ENCODE peak calls at places on chromosome X, in seven cellular contexts. U, H, S, K, G, O and Z are unnamed samples.

GRCh38 chrX:106897259-106897658 is 5.9 kb downstream of the RIPPLY1 start:
- DNase-seq in K (no peak), S (no peak), U (no peak), G (no peak), O (no peak), H (no peak), Z (no peak)

GRCh38 chrX:43064096-43064495 is 286.1 kb upstream of the PPP1R2C start:
- DNase-seq in S (no peak), O (no peak), K (no peak), H (no peak), G (no peak), U (no peak), Z (no peak)

GRCh38 chrX:121389976-121390709 is 342.7 kb downstream of the GLUD2 start:
- DNase-seq in U (no peak), K (no peak), S (no peak), O (no peak), G (peak), H (no peak), Z (no peak)

GRCh38 chrX:21735753-21736127 is 22.2 kb downstream of the SMPX start:
- DNase-seq in H (no peak), U (no peak), G (no peak), K (no peak), O (no peak), S (no peak), Z (no peak)

GRCh38 chrX:26590849-26591248 is 374.9 kb downstream of the MAGEB5 start:
- DNase-seq in O (no peak), S (no peak), U (no peak), K (no peak), G (no peak), H (no peak), Z (no peak)

GRCh38 chrX:108312938-108313337 is 125.3 kb downstream of the COL4A6 start:
- DNase-seq in K (peak), O (peak), S (peak), U (no peak), G (no peak), H (peak), Z (no peak)

GRCh38 chrX:105191878-105192277 is 28.6 kb downstream of the TEX13A start:
- DNase-seq in O (no peak), G (no peak), U (no peak), K (peak), S (no peak), H (no peak), Z (no peak)

GRCh38 chrX:1453951-1454785 is 1.5 kb upstream of the ASMTL start:
- DNase-seq in H (peak), U (peak), K (peak), G (no peak), S (peak), O (peak), Z (no peak)

GRCh38 chrX:106177106-106177981 is 9.2 kb downstream of the PWWP3B start:
- DNase-seq in H (no peak), K (peak), S (peak), O (peak), G (no peak), U (peak), Z (no peak)

GRCh38 chrX:101287402-101287801 is 3.7 kb downstream of the TAF7L start:
- DNase-seq in G (no peak), K (peak), S (no peak), O (no peak), U (no peak), H (no peak), Z (no peak)

GRCh38 chrX:110204986-110205385 is 112.9 kb downstream of the AMMECR1 start:
- DNase-seq in S (no peak), H (no peak), O (no peak), G (no peak), K (no peak), U (no peak), Z (no peak)

GRCh38 chrX:41148553-41148952 is 63.3 kb downstream of the USP9X start:
- DNase-seq in H (no peak), K (no peak), S (no peak), U (no peak), G (no peak), O (no peak), Z (no peak)

GRCh38 chrX:20802036-20802435 is 535.3 kb upstream of the RPS6KA3 start:
- DNase-seq in U (no peak), K (no peak), H (no peak), O (no peak), G (no peak), S (no peak), Z (no peak)

GRCh38 chrX:79270401-79270800 is 96.7 kb downstream of the ITM2A start:
- DNase-seq in O (peak), G (peak), H (no peak), U (no peak), S (no peak), K (peak), Z (no peak)

GRCh38 chrX:139967300-139967699 is 2.0 kb upstream of the CXorf66 start:
- DNase-seq in H (no peak), S (no peak), O (no peak), G (no peak), K (no peak), U (no peak), Z (no peak)

GRCh38 chrX:15496809-15497208 is 3.7 kb upstream of the PIR start:
- DNase-seq in O (no peak), S (no peak), K (no peak), H (no peak), G (no peak), U (no peak), Z (no peak)

GRCh38 chrX:73577368-73577767 is 14.4 kb downstream of the CHIC1 start:
- DNase-seq in S (no peak), G (peak), O (no peak), H (no peak), K (no peak), U (no peak), Z (no peak)

GRCh38 chrX:40003982-40004535 is 93.7 kb downstream of the BCOR start:
- DNase-seq in U (no peak), S (no peak), O (no peak), K (no peak), H (no peak), G (no peak), Z (no peak)

GRCh38 chrX:79259073-79259689 is 108.0 kb downstream of the ITM2A start:
- DNase-seq in H (no peak), K (no peak), U (no peak), S (no peak), O (no peak), G (no peak), Z (no peak)

GRCh38 chrX:101415180-101416130 is 7.4 kb downstream of the HNRNPH2 start:
- DNase-seq in S (no peak), O (no peak), U (no peak), H (no peak), G (no peak), K (peak), Z (no peak)

GRCh38 chrX:152637649-152638442 is at the start of gene GABRQ:
- DNase-seq in G (no peak), K (peak), S (peak), H (no peak), U (peak), O (peak), Z (no peak)

GRCh38 chrX:114976321-114976720 is 41.1 kb downstream of the IL13RA2 start:
- DNase-seq in H (no peak), O (no peak), K (no peak), G (peak), S (no peak), U (no peak), Z (no peak)

GRCh38 chrX:11870789-11871188 is 112.8 kb downstream of the MSL3 start:
- DNase-seq in O (no peak), U (no peak), K (no peak), S (no peak), H (no peak), G (no peak), Z (no peak)

GRCh38 chrX:119647552-119648420 is 41.6 kb upstream of the NKRF start:
- DNase-seq in H (no peak), K (no peak), S (no peak), O (no peak), G (no peak), U (no peak), Z (no peak)

GRCh38 chrX:13939741-13940597 is 89.7 kb downstream of the GEMIN8 start:
- DNase-seq in S (no peak), U (no peak), G (no peak), O (no peak), K (no peak), H (no peak), Z (no peak)
- H3K4me3 ChIP-seq in S (no peak), U (no peak), G (no peak), O (no peak), K (no peak), H (no peak), Z (no peak)

GRCh38 chrX:29617725-29618124 is 597.6 kb upstream of the MAGEB2 start:
- DNase-seq in G (no peak), H (no peak), O (no peak), U (no peak), K (no peak), S (no peak), Z (no peak)
- H3K4me3 ChIP-seq in G (peak), H (no peak), O (no peak), U (no peak), K (no peak), S (no peak), Z (no peak)

GRCh38 chrX:153984351-153985178 is 12.0 kb downstream of the TMEM187 start:
- DNase-seq in O (no peak), G (no peak), U (no peak), S (no peak), H (no peak), K (no peak), Z (no peak)

GRCh38 chrX:153983321-153983729 is 10.8 kb downstream of the TMEM187 start:
- DNase-seq in K (no peak), S (no peak), G (no peak), H (no peak), U (no peak), O (no peak), Z (no peak)

GRCh38 chrX:153981771-153982533 is 9.4 kb downstream of the TMEM187 start:
- DNase-seq in S (peak), O (peak), G (no peak), U (peak), K (no peak), H (no peak), Z (no peak)

GRCh38 chrX:153981231-153981630 is 8.7 kb downstream of the TMEM187 start:
- DNase-seq in K (no peak), O (no peak), S (no peak), U (no peak), G (no peak), H (no peak), Z (no peak)
- H3K4me3 ChIP-seq in K (no peak), O (no peak), S (no peak), U (no peak), G (no peak), H (no peak), Z (no peak)

DNA sequence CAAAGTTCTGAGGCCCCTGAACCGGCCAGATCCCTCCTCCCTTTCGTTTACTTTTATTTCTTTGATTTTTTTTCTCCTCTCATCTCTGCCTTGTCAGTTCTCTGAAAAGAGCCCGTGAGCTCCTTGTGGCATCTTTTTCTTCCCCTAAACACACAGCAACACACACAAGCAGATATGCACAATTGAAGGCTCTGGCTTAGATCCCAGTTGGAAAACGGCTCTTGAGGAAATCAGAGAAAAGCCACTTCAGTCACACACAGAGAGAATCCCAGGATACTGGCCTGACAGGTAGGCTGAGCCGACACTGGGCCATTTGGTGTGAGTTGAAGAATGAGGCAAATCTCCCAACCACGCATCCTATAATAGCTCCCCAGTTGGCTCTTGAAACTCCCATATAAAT is 12.9 kb downstream of the DIPK2B start:
- DNase-seq in H (no peak), U (no peak), S (no peak), O (no peak), K (no peak), G (no peak), Z (no peak)
- H3K4me3 ChIP-seq in H (peak), U (peak), S (peak), O (no peak), K (no peak), G (peak), Z (peak)

GRCh38 chrX:116667346-116667745 is 204.6 kb upstream of the CT83 start:
- DNase-seq in S (no peak), O (peak), G (no peak), K (no peak), U (no peak), H (no peak), Z (no peak)
- H3K4me3 ChIP-seq in S (no peak), O (no peak), G (no peak), K (no peak), U (no peak), H (no peak), Z (no peak)

DNA sequence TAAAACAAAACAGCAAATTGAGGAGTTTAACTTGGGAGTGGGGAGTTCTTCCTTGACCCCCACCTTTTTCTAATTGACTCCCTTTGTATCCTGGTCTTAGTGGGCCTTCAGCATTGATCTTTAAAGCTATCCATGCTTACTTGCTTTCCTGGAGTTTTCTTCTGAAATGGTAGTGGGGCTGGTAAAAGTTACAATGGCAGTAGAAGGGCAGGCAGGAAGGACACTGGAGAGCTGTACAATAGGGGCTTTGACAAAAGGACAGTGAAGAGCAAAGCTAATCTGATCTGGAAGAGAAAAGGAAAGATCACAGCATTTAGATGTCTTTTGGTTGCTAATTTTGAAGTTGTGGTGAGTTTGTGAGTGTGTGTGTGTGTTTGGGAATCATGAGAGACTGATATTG is 111.5 kb downstream of the MID1 start:
- DNase-seq in K (no peak), H (no peak), S (no peak), G (no peak), O (no peak), U (no peak), Z (no peak)
- H3K4me3 ChIP-seq in K (no peak), H (no peak), S (no peak), G (no peak), O (no peak), U (no peak), Z (no peak)

DNA sequence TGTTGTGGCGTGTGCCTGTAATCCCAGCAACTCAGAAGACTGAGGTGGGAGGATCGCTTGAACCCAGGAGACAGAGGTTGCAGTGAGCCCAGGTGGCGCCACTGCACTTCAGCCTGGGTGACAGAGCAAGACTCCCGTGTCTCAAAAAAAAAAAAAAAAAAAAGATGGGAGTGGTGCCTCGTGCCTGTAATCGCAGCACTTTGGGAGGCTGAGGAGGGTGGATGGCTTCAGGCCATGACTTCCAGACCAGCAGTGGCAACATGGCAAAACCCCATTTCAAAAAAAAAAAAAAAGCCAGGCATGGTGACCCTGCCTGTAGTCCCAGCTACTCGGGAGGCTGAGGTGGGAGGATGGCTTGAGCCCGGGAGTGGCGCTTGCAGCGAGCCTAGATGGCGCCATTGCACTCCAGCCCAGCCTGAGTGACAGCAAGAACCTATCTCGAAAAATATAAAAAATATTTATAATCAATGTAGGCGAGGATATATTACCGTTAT is 27.0 kb downstream of the EIF2S3 start:
- DNase-seq in U (peak), S (peak), G (no peak), H (peak), K (peak), O (peak), Z (no peak)
- H3K4me3 ChIP-seq in U (no peak), S (no peak), G (no peak), H (no peak), K (no peak), O (no peak), Z (no peak)

DNA sequence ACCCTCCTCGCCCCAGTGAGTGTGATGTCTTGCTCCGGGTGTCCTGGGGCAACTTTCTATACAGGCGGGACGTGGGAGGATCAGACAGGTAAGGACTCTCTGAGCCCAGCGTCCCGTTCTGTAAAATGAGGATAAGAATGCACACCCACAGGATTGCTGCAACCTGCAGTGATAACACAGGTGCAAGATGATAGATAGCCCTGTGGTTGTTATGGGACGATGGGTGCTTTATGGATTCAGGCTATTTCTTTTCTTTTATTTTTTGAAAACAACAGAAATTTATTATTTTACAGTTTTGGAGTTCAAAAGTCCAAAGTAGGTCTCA is 28.6 kb downstream of the BEX3 start:
- DNase-seq in O (no peak), H (no peak), G (no peak), S (no peak), U (no peak), K (no peak), Z (no peak)
- H3K4me3 ChIP-seq in O (no peak), H (peak), G (peak), S (peak), U (peak), K (peak), Z (peak)

DNA sequence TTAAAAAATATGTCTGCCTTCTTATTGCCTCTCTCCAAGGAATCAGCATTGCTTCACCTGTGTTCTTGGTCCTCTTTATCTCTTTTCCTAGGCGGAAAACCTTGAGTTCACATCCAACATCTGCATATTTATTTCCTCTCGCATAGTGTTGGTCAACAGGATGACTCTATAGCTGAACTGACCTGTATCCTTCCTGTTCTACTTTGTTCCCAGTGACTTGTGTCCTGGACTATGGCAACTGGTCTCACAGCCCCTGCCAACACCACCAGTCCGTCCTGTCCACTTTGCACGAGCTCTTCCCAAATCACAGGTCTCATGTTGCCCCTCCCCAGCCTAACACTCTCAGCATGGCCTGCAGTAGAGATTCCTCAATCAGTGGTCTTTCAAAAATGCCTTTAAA is 2.0 kb downstream of the DIPK2B start:
- DNase-seq in H (no peak), G (no peak), O (no peak), U (no peak), K (no peak), S (no peak), Z (no peak)
- H3K4me3 ChIP-seq in H (no peak), G (no peak), O (no peak), U (peak), K (no peak), S (peak), Z (no peak)